ENCODE peak calls at places on chromosomes 12 and 14, in ten cellular contexts. One of them, this sample, is unnamed.

GRCh38 chr12:113413488-113413939 is 8.7 kb upstream of the SDSL start:
- DNase-seq in fibroblast of lung: no peak
- DNase-seq in NCI-H345: peak; percentile 21
- DNase-seq in activated CD8-positive, alpha-beta memory T cell treated with anti-CD3 and anti-CD28 coated beads for 48 hours: no peak
- DNase-seq in PC-3: peak; percentile 25
- DNase-seq in EH: peak; percentile 42
- DNase-seq in stomach: no peak
- DNase-seq in amygdala: no peak
- DNase-seq in sigmoid colon: no peak
- DNase-seq in glutamatergic neuron: peak; percentile 64
- DNase-seq in this sample: peak; percentile 59

GRCh38 chr12:116863275-116863767 is 17.9 kb downstream of the HRK start:
- DNase-seq in fibroblast of lung: peak; percentile 51
- DNase-seq in NCI-H345: no peak
- DNase-seq in activated CD8-positive, alpha-beta memory T cell treated with anti-CD3 and anti-CD28 coated beads for 48 hours: no peak
- DNase-seq in PC-3: peak; percentile 54
- DNase-seq in EH: peak; percentile 68
- DNase-seq in stomach: no peak
- DNase-seq in amygdala: no peak
- DNase-seq in sigmoid colon: no peak
- DNase-seq in glutamatergic neuron: no peak
- DNase-seq in this sample: peak; percentile 50

GRCh38 chr14:37545174-37545573 is 49.9 kb downstream of the FOXA1 start:
- DNase-seq in fibroblast of lung: no peak
- DNase-seq in NCI-H345: no peak
- DNase-seq in activated CD8-positive, alpha-beta memory T cell treated with anti-CD3 and anti-CD28 coated beads for 48 hours: no peak
- DNase-seq in PC-3: no peak
- DNase-seq in EH: no peak
- DNase-seq in stomach: no peak
- DNase-seq in amygdala: no peak
- DNase-seq in sigmoid colon: no peak
- DNase-seq in glutamatergic neuron: no peak
- DNase-seq in this sample: no peak

GRCh38 chr12:91219511-91219910 is 36.9 kb upstream of the DCN start:
- DNase-seq in fibroblast of lung: peak; percentile 19
- DNase-seq in NCI-H345: no peak
- DNase-seq in activated CD8-positive, alpha-beta memory T cell treated with anti-CD3 and anti-CD28 coated beads for 48 hours: no peak
- DNase-seq in PC-3: peak; percentile 41
- DNase-seq in EH: peak; percentile 67
- DNase-seq in stomach: no peak
- DNase-seq in amygdala: no peak
- DNase-seq in sigmoid colon: no peak
- DNase-seq in glutamatergic neuron: no peak
- DNase-seq in this sample: no peak

GRCh38 chr12:85587158-85587557 is 249.1 kb downstream of the RASSF9 start:
- DNase-seq in fibroblast of lung: no peak
- DNase-seq in NCI-H345: no peak
- DNase-seq in activated CD8-positive, alpha-beta memory T cell treated with anti-CD3 and anti-CD28 coated beads for 48 hours: no peak
- DNase-seq in PC-3: no peak
- DNase-seq in EH: no peak
- DNase-seq in stomach: no peak
- DNase-seq in amygdala: no peak
- DNase-seq in sigmoid colon: no peak
- DNase-seq in glutamatergic neuron: no peak
- DNase-seq in this sample: no peak

GRCh38 chr12:61536117-61536516 is 724.1 kb upstream of the USP15 start:
- DNase-seq in fibroblast of lung: no peak
- DNase-seq in NCI-H345: no peak
- DNase-seq in activated CD8-positive, alpha-beta memory T cell treated with anti-CD3 and anti-CD28 coated beads for 48 hours: no peak
- DNase-seq in PC-3: no peak
- DNase-seq in EH: no peak
- DNase-seq in stomach: no peak
- DNase-seq in amygdala: no peak
- DNase-seq in sigmoid colon: no peak
- DNase-seq in glutamatergic neuron: no peak
- DNase-seq in this sample: no peak

GRCh38 chr12:591571-592505 is 71.4 kb downstream of the NINJ2 start:
- DNase-seq in fibroblast of lung: no peak
- DNase-seq in NCI-H345: no peak
- DNase-seq in activated CD8-positive, alpha-beta memory T cell treated with anti-CD3 and anti-CD28 coated beads for 48 hours: no peak
- DNase-seq in PC-3: no peak
- DNase-seq in EH: no peak
- DNase-seq in stomach: peak; percentile 76
- DNase-seq in amygdala: no peak
- DNase-seq in sigmoid colon: peak; percentile 61
- DNase-seq in glutamatergic neuron: peak; percentile 78
- DNase-seq in this sample: no peak

GRCh38 chr12:34287437-34287836 is 265.1 kb downstream of the ALG10 start:
- DNase-seq in fibroblast of lung: no peak
- DNase-seq in NCI-H345: no peak
- DNase-seq in activated CD8-positive, alpha-beta memory T cell treated with anti-CD3 and anti-CD28 coated beads for 48 hours: no peak
- DNase-seq in PC-3: no peak
- DNase-seq in EH: no peak
- DNase-seq in stomach: no peak
- DNase-seq in amygdala: no peak
- DNase-seq in sigmoid colon: no peak
- DNase-seq in glutamatergic neuron: no peak
- DNase-seq in this sample: no peak

GRCh38 chr12:124457287-124458219 is 109.9 kb downstream of the NCOR2 start:
- DNase-seq in fibroblast of lung: peak; percentile 47
- DNase-seq in NCI-H345: no peak
- DNase-seq in activated CD8-positive, alpha-beta memory T cell treated with anti-CD3 and anti-CD28 coated beads for 48 hours: no peak
- DNase-seq in PC-3: no peak
- DNase-seq in EH: peak; percentile 91
- DNase-seq in stomach: peak; percentile 54
- DNase-seq in amygdala: peak; percentile 67
- DNase-seq in sigmoid colon: peak; percentile 95
- DNase-seq in glutamatergic neuron: no peak
- DNase-seq in this sample: peak; percentile 89

GRCh38 chr12:5123921-5124320 is 80.2 kb downstream of the KCNA5 start:
- DNase-seq in fibroblast of lung: peak; percentile 72
- DNase-seq in NCI-H345: no peak
- DNase-seq in activated CD8-positive, alpha-beta memory T cell treated with anti-CD3 and anti-CD28 coated beads for 48 hours: no peak
- DNase-seq in PC-3: no peak
- DNase-seq in EH: peak; percentile 74
- DNase-seq in stomach: no peak
- DNase-seq in amygdala: no peak
- DNase-seq in sigmoid colon: no peak
- DNase-seq in glutamatergic neuron: no peak
- DNase-seq in this sample: no peak

GRCh38 chr14:23306412-23307145 is at the start of gene BCL2L2:
- DNase-seq in fibroblast of lung: peak; percentile 89
- DNase-seq in NCI-H345: peak; percentile 89
- DNase-seq in activated CD8-positive, alpha-beta memory T cell treated with anti-CD3 and anti-CD28 coated beads for 48 hours: no peak
- DNase-seq in PC-3: peak; percentile 87
- DNase-seq in EH: peak; percentile 93
- DNase-seq in stomach: peak; percentile 92
- DNase-seq in amygdala: peak; percentile 75
- DNase-seq in sigmoid colon: peak; percentile 97
- DNase-seq in glutamatergic neuron: peak; percentile 92
- DNase-seq in this sample: peak; percentile 92

GRCh38 chr12:42474391-42474790 is 115.2 kb downstream of the PRICKLE1 start:
- DNase-seq in fibroblast of lung: peak; percentile 81
- DNase-seq in NCI-H345: no peak
- DNase-seq in activated CD8-positive, alpha-beta memory T cell treated with anti-CD3 and anti-CD28 coated beads for 48 hours: no peak
- DNase-seq in PC-3: peak; percentile 84
- DNase-seq in EH: peak; percentile 61
- DNase-seq in stomach: no peak
- DNase-seq in amygdala: no peak
- DNase-seq in sigmoid colon: no peak
- DNase-seq in glutamatergic neuron: no peak
- DNase-seq in this sample: no peak

GRCh38 chr14:104435147-104436046 is 144.2 kb upstream of the C14orf180 start:
- DNase-seq in fibroblast of lung: no peak
- DNase-seq in NCI-H345: no peak
- DNase-seq in activated CD8-positive, alpha-beta memory T cell treated with anti-CD3 and anti-CD28 coated beads for 48 hours: no peak
- DNase-seq in PC-3: no peak
- DNase-seq in EH: no peak
- DNase-seq in stomach: no peak
- DNase-seq in amygdala: no peak
- DNase-seq in sigmoid colon: peak; percentile 58
- DNase-seq in glutamatergic neuron: no peak
- DNase-seq in this sample: no peak

GRCh38 chr14:70601162-70601561 is 707 bp upstream of the MED6 start:
- DNase-seq in fibroblast of lung: peak; percentile 67
- DNase-seq in NCI-H345: no peak
- DNase-seq in activated CD8-positive, alpha-beta memory T cell treated with anti-CD3 and anti-CD28 coated beads for 48 hours: no peak
- DNase-seq in PC-3: peak; percentile 36
- DNase-seq in EH: peak; percentile 58
- DNase-seq in stomach: no peak
- DNase-seq in amygdala: no peak
- DNase-seq in sigmoid colon: no peak
- DNase-seq in glutamatergic neuron: no peak
- DNase-seq in this sample: peak; percentile 87

GRCh38 chr14:74571441-74571841 is 40.6 kb downstream of the LTBP2 start:
- DNase-seq in fibroblast of lung: peak; percentile 71
- DNase-seq in NCI-H345: no peak
- DNase-seq in activated CD8-positive, alpha-beta memory T cell treated with anti-CD3 and anti-CD28 coated beads for 48 hours: no peak
- DNase-seq in PC-3: peak; percentile 43
- DNase-seq in EH: peak; percentile 68
- DNase-seq in stomach: no peak
- DNase-seq in amygdala: no peak
- DNase-seq in sigmoid colon: no peak
- DNase-seq in glutamatergic neuron: no peak
- DNase-seq in this sample: no peak

GRCh38 chr12:44159870-44160269 is 324.0 kb downstream of the TMEM117 start:
- DNase-seq in fibroblast of lung: no peak
- DNase-seq in NCI-H345: no peak
- DNase-seq in activated CD8-positive, alpha-beta memory T cell treated with anti-CD3 and anti-CD28 coated beads for 48 hours: no peak
- DNase-seq in PC-3: no peak
- DNase-seq in EH: no peak
- DNase-seq in stomach: no peak
- DNase-seq in amygdala: no peak
- DNase-seq in sigmoid colon: no peak
- DNase-seq in glutamatergic neuron: no peak
- DNase-seq in this sample: no peak

GRCh38 chr14:32938719-32939253 is at the start of gene NPAS3:
- DNase-seq in fibroblast of lung: peak; percentile 23
- DNase-seq in NCI-H345: peak; percentile 31
- DNase-seq in activated CD8-positive, alpha-beta memory T cell treated with anti-CD3 and anti-CD28 coated beads for 48 hours: no peak
- DNase-seq in PC-3: no peak
- DNase-seq in EH: peak; percentile 12
- DNase-seq in stomach: no peak
- DNase-seq in amygdala: peak; percentile 36
- DNase-seq in sigmoid colon: no peak
- DNase-seq in glutamatergic neuron: peak; percentile 47
- DNase-seq in this sample: no peak

GRCh38 chr14:97706814-97707213 is 909.6 kb downstream of the VRK1 start:
- DNase-seq in fibroblast of lung: no peak
- DNase-seq in NCI-H345: no peak
- DNase-seq in activated CD8-positive, alpha-beta memory T cell treated with anti-CD3 and anti-CD28 coated beads for 48 hours: no peak
- DNase-seq in PC-3: no peak
- DNase-seq in EH: no peak
- DNase-seq in stomach: no peak
- DNase-seq in amygdala: no peak
- DNase-seq in sigmoid colon: no peak
- DNase-seq in glutamatergic neuron: no peak
- DNase-seq in this sample: no peak

GRCh38 chr12:41907036-41907435 is 237.6 kb downstream of the GXYLT1 start:
- DNase-seq in fibroblast of lung: no peak
- DNase-seq in NCI-H345: no peak
- DNase-seq in activated CD8-positive, alpha-beta memory T cell treated with anti-CD3 and anti-CD28 coated beads for 48 hours: no peak
- DNase-seq in PC-3: no peak
- DNase-seq in EH: no peak
- DNase-seq in stomach: no peak
- DNase-seq in amygdala: no peak
- DNase-seq in sigmoid colon: no peak
- DNase-seq in glutamatergic neuron: peak; percentile 49
- DNase-seq in this sample: no peak

GRCh38 chr12:100555722-100556121 is 17.8 kb upstream of the GAS2L3 start:
- DNase-seq in fibroblast of lung: no peak
- DNase-seq in NCI-H345: no peak
- DNase-seq in activated CD8-positive, alpha-beta memory T cell treated with anti-CD3 and anti-CD28 coated beads for 48 hours: no peak
- DNase-seq in PC-3: no peak
- DNase-seq in EH: no peak
- DNase-seq in stomach: no peak
- DNase-seq in amygdala: no peak
- DNase-seq in sigmoid colon: no peak
- DNase-seq in glutamatergic neuron: no peak
- DNase-seq in this sample: no peak

GRCh38 chr14:21219120-21219519 is 50.1 kb downstream of the HNRNPC start:
- DNase-seq in fibroblast of lung: no peak
- DNase-seq in NCI-H345: no peak
- DNase-seq in activated CD8-positive, alpha-beta memory T cell treated with anti-CD3 and anti-CD28 coated beads for 48 hours: no peak
- DNase-seq in PC-3: no peak
- DNase-seq in EH: no peak
- DNase-seq in stomach: no peak
- DNase-seq in amygdala: no peak
- DNase-seq in sigmoid colon: no peak
- DNase-seq in glutamatergic neuron: no peak
- DNase-seq in this sample: no peak

GRCh38 chr14:32697704-32698103 is 241.0 kb upstream of the NPAS3 start:
- DNase-seq in fibroblast of lung: peak; percentile 92
- DNase-seq in NCI-H345: no peak
- DNase-seq in activated CD8-positive, alpha-beta memory T cell treated with anti-CD3 and anti-CD28 coated beads for 48 hours: no peak
- DNase-seq in PC-3: peak; percentile 72
- DNase-seq in EH: peak; percentile 80
- DNase-seq in stomach: no peak
- DNase-seq in amygdala: no peak
- DNase-seq in sigmoid colon: no peak
- DNase-seq in glutamatergic neuron: no peak
- DNase-seq in this sample: peak; percentile 79

GRCh38 chr12:60174914-60175313 is 579.1 kb downstream of the SLC16A7 start:
- DNase-seq in fibroblast of lung: peak; percentile 30
- DNase-seq in NCI-H345: no peak
- DNase-seq in activated CD8-positive, alpha-beta memory T cell treated with anti-CD3 and anti-CD28 coated beads for 48 hours: no peak
- DNase-seq in PC-3: no peak
- DNase-seq in EH: peak; percentile 36
- DNase-seq in stomach: no peak
- DNase-seq in amygdala: no peak
- DNase-seq in sigmoid colon: no peak
- DNase-seq in glutamatergic neuron: no peak
- DNase-seq in this sample: no peak

GRCh38 chr12:25518512-25518911 is 34.6 kb downstream of the LMNTD1 start:
- DNase-seq in fibroblast of lung: peak; percentile 81
- DNase-seq in NCI-H345: no peak
- DNase-seq in activated CD8-positive, alpha-beta memory T cell treated with anti-CD3 and anti-CD28 coated beads for 48 hours: no peak
- DNase-seq in PC-3: no peak
- DNase-seq in EH: peak; percentile 79
- DNase-seq in stomach: no peak
- DNase-seq in amygdala: no peak
- DNase-seq in sigmoid colon: no peak
- DNase-seq in glutamatergic neuron: no peak
- DNase-seq in this sample: no peak

GRCh38 chr14:100383727-100384158 is 60.6 kb downstream of the SLC25A47 start:
- DNase-seq in fibroblast of lung: no peak
- DNase-seq in NCI-H345: peak; percentile 65
- DNase-seq in activated CD8-positive, alpha-beta memory T cell treated with anti-CD3 and anti-CD28 coated beads for 48 hours: peak; percentile 22
- DNase-seq in PC-3: peak; percentile 76
- DNase-seq in EH: peak; percentile 68
- DNase-seq in stomach: peak; percentile 77
- DNase-seq in amygdala: no peak
- DNase-seq in sigmoid colon: peak; percentile 74
- DNase-seq in glutamatergic neuron: peak; percentile 84
- DNase-seq in this sample: peak; percentile 84

GRCh38 chr12:71900091-71900490 is 38.6 kb upstream of the TPH2 start:
- DNase-seq in fibroblast of lung: no peak
- DNase-seq in NCI-H345: no peak
- DNase-seq in activated CD8-positive, alpha-beta memory T cell treated with anti-CD3 and anti-CD28 coated beads for 48 hours: no peak
- DNase-seq in PC-3: peak; percentile 53
- DNase-seq in EH: peak; percentile 27
- DNase-seq in stomach: no peak
- DNase-seq in amygdala: no peak
- DNase-seq in sigmoid colon: no peak
- DNase-seq in glutamatergic neuron: no peak
- DNase-seq in this sample: peak; percentile 65

GRCh38 chr14:90383731-90384542 is 12.9 kb upstream of the CALM1 start:
- DNase-seq in fibroblast of lung: peak; percentile 53
- DNase-seq in NCI-H345: peak; percentile 57
- DNase-seq in activated CD8-positive, alpha-beta memory T cell treated with anti-CD3 and anti-CD28 coated beads for 48 hours: peak; percentile 30
- DNase-seq in PC-3: peak; percentile 39
- DNase-seq in EH: peak; percentile 57
- DNase-seq in stomach: peak; percentile 71
- DNase-seq in amygdala: no peak
- DNase-seq in sigmoid colon: peak; percentile 85
- DNase-seq in glutamatergic neuron: peak; percentile 63
- DNase-seq in this sample: peak; percentile 56

GRCh38 chr12:120740871-120741270 is 15.2 kb downstream of the ACADS start:
- DNase-seq in fibroblast of lung: no peak
- DNase-seq in NCI-H345: no peak
- DNase-seq in activated CD8-positive, alpha-beta memory T cell treated with anti-CD3 and anti-CD28 coated beads for 48 hours: no peak
- DNase-seq in PC-3: no peak
- DNase-seq in EH: no peak
- DNase-seq in stomach: no peak
- DNase-seq in amygdala: no peak
- DNase-seq in sigmoid colon: no peak
- DNase-seq in glutamatergic neuron: no peak
- DNase-seq in this sample: no peak

This sample was measured in A673.